ENCODE peak calls at places on chromosome 2, in eight cellular contexts. G, P, R, F, H, A, N and B are unnamed samples.

GRCh38 chr2:16211341-16211740 is 271.0 kb downstream of the MYCN start:
- DNase-seq in R (no peak), N (no peak), A (no peak), F (no peak), H (no peak), G (no peak), P (no peak), B (no peak)

GRCh38 chr2:149458502-149458901 is 128.1 kb downstream of the LYPD6 start:
- DNase-seq in P (no peak), G (no peak), N (no peak), F (no peak), H (no peak), A (no peak), R (no peak), B (no peak)

GRCh38 chr2:232817756-232818155 is 41.4 kb upstream of the KCNJ13 start:
- DNase-seq in R (no peak), P (no peak), G (no peak), F (no peak), A (no peak), H (no peak), N (no peak), B (no peak)

GRCh38 chr2:240864475-240864874 is 4.1 kb upstream of the AGXT start:
- DNase-seq in N (no peak), A (no peak), H (no peak), P (no peak), R (no peak), F (no peak), G (no peak), B (no peak)

GRCh38 chr2:1990724-1991123 is 246.4 kb upstream of the PXDN start:
- DNase-seq in A (peak), R (no peak), F (no peak), N (no peak), P (no peak), G (no peak), H (no peak), B (no peak)

GRCh38 chr2:45941758-45942738 is 290.6 kb downstream of the PRKCE start:
- DNase-seq in R (no peak), F (no peak), A (no peak), P (no peak), N (peak), G (no peak), H (no peak), B (no peak)

GRCh38 chr2:11352781-11353537 is 8.5 kb upstream of the ROCK2 start:
- DNase-seq in R (no peak), G (no peak), N (no peak), A (no peak), F (no peak), P (no peak), H (no peak), B (peak)

GRCh38 chr2:67384115-67384823 is 12.9 kb upstream of the ETAA1 start:
- DNase-seq in N (no peak), G (no peak), F (no peak), P (no peak), A (no peak), R (no peak), H (no peak), B (no peak)

GRCh38 chr2:230873670-230874401 is 9.1 kb downstream of the ITM2C start:
- DNase-seq in F (no peak), H (no peak), G (no peak), A (no peak), P (no peak), N (no peak), R (no peak), B (no peak)

GRCh38 chr2:95077521-95077807 is 44.1 kb downstream of the MRPS5 start:
- DNase-seq in G (no peak), R (no peak), P (no peak), H (no peak), N (peak), A (no peak), F (no peak), B (no peak)

GRCh38 chr2:70960833-70961647 is 17.4 kb upstream of the ANKRD53 start:
- DNase-seq in N (no peak), R (no peak), P (no peak), G (no peak), A (no peak), H (no peak), F (no peak), B (no peak)

GRCh38 chr2:178101321-178102079 is 10.7 kb upstream of the RBM45 start:
- DNase-seq in R (no peak), F (no peak), A (no peak), H (no peak), G (no peak), P (no peak), N (peak), B (peak)

GRCh38 chr2:148816176-148816575 is 58.9 kb upstream of the KIF5C start:
- DNase-seq in N (no peak), R (no peak), F (no peak), P (no peak), A (no peak), H (no peak), G (no peak), B (no peak)

GRCh38 chr2:218383892-218384519 is 1.9 kb downstream of the SLC11A1 start:
- DNase-seq in R (no peak), N (peak), F (no peak), A (no peak), G (no peak), H (no peak), P (no peak), B (peak)

GRCh38 chr2:85355073-85355410 is 473 bp downstream of the ELMOD3 start:
- DNase-seq in H (no peak), F (no peak), P (no peak), R (no peak), G (no peak), N (no peak), A (no peak), B (no peak)

GRCh38 chr2:25692143-25692542 is 18.8 kb upstream of the DTNB start:
- DNase-seq in H (no peak), G (no peak), F (no peak), A (peak), R (peak), P (no peak), N (no peak), B (peak)

GRCh38 chr2:39094717-39095363 is 26.0 kb downstream of the SOS1 start:
- DNase-seq in F (no peak), R (peak), A (peak), P (no peak), H (peak), N (no peak), G (no peak), B (no peak)

GRCh38 chr2:141770511-141770910 is 360.3 kb downstream of the LRP1B start:
- DNase-seq in F (no peak), G (no peak), P (no peak), N (no peak), A (no peak), H (no peak), R (no peak), B (no peak)

GRCh38 chr2:14826518-14826917 is 194.0 kb downstream of the LRATD1 start:
- DNase-seq in G (no peak), P (no peak), N (peak), A (no peak), F (no peak), H (no peak), R (no peak), B (peak)

GRCh38 chr2:203453858-203454451 is 81.1 kb downstream of the RAPH1 start:
- DNase-seq in P (no peak), R (peak), A (peak), G (no peak), N (peak), F (peak), H (peak), B (peak)

GRCh38 chr2:230907361-230908093 is 17.5 kb downstream of the GPR55 start:
- DNase-seq in N (no peak), R (no peak), F (no peak), P (no peak), A (no peak), G (no peak), H (no peak), B (no peak)

GRCh38 chr2:60764736-60765534 is 8.9 kb downstream of the PAPOLG start:
- DNase-seq in F (no peak), N (peak), G (no peak), A (no peak), R (no peak), H (no peak), P (no peak), B (peak)

GRCh38 chr2:235577404-235578330 is 83.8 kb downstream of the AGAP1 start:
- DNase-seq in P (no peak), F (peak), G (no peak), R (peak), A (peak), H (peak), N (no peak), B (no peak)

GRCh38 chr2:207012461-207012860 is 73.1 kb downstream of the CPO start:
- DNase-seq in A (peak), R (no peak), F (no peak), H (no peak), N (peak), G (no peak), P (no peak), B (peak)

GRCh38 chr2:131400849-131401248 is 36.9 kb upstream of the RAB6D start:
- DNase-seq in P (no peak), F (no peak), A (no peak), R (no peak), N (no peak), G (no peak), H (no peak), B (no peak)

GRCh38 chr2:153477096-153477555 is 1.4 kb downstream of the RPRM start:
- DNase-seq in F (no peak), A (no peak), R (no peak), P (no peak), N (no peak), H (no peak), G (no peak), B (no peak)

GRCh38 chr2:190477563-190478454 is 56.7 kb downstream of the NEMP2 start:
- DNase-seq in N (no peak), G (no peak), P (no peak), H (no peak), R (peak), F (no peak), A (no peak), B (no peak)

GRCh38 chr2:132804045-132804444 is 134.0 kb upstream of the LYPD1 start:
- DNase-seq in A (peak), N (peak), G (no peak), F (no peak), R (no peak), P (no peak), H (peak), B (peak)

GRCh38 chr2:201203916-201204654 is 21.1 kb downstream of the CASP10 start:
- DNase-seq in G (no peak), P (no peak), H (peak), N (no peak), A (peak), F (no peak), R (peak), B (no peak)

GRCh38 chr2:129849559-129850160 is 129.8 kb upstream of the RAB6C start:
- DNase-seq in F (peak), H (peak), A (peak), P (no peak), N (peak), G (no peak), R (peak), B (peak)

GRCh38 chr2:99643824-99644787 is 154.3 kb upstream of the REV1 start:
- DNase-seq in F (no peak), P (no peak), H (peak), A (peak), R (peak), G (no peak), N (peak), B (no peak)

GRCh38 chr2:238922435-238922834 is 74.5 kb downstream of the TWIST2 start:
- DNase-seq in A (no peak), H (no peak), N (no peak), P (no peak), R (no peak), G (no peak), F (no peak), B (no peak)

GRCh38 chr2:37224063-37224462 is 7.3 kb downstream of the CEBPZ start:
- DNase-seq in P (no peak), R (no peak), G (no peak), A (no peak), F (no peak), H (no peak), N (no peak), B (peak)

GRCh38 chr2:3598912-3599854 is 4.3 kb downstream of the COLEC11 start:
- DNase-seq in H (no peak), G (no peak), P (no peak), A (no peak), N (no peak), R (no peak), F (no peak), B (no peak)

GRCh38 chr2:9805435-9806297 is 37.6 kb upstream of the TAF1B start:
- DNase-seq in A (peak), G (no peak), H (no peak), P (no peak), R (peak), F (no peak), N (peak), B (peak)